ENCODE peak calls at places on chromosomes 4 and X, in ten cellular contexts. S, I, R, F, E, Z, J, W, C and B are unnamed samples.

GRCh38 chr4:151173751-151174325 is 74.4 kb downstream of the RPS3A start:
- DNase-seq in E (no peak), I (no peak), W (peak), C (no peak), R (no peak), Z (no peak), S (no peak), J (peak), F (peak), B (no peak)

GRCh38 chrX:9847071-9847470 is 60.8 kb downstream of the SHROOM2 start:
- DNase-seq in F (no peak), R (peak), S (peak), I (no peak), W (no peak), E (no peak), J (no peak), C (no peak), Z (no peak), B (peak)

GRCh38 chr4:25253072-25253447 is 19.2 kb downstream of the PI4K2B start:
- DNase-seq in I (no peak), Z (no peak), E (peak), W (no peak), C (no peak), J (no peak), S (no peak), F (no peak), R (no peak), B (no peak)

GRCh38 chr4:186642530-186642929 is 81.1 kb downstream of the FAT1 start:
- DNase-seq in C (no peak), Z (no peak), E (no peak), I (no peak), S (no peak), J (no peak), F (no peak), W (no peak), R (no peak), B (no peak)

GRCh38 chrX:102712967-102713677 is 874 bp downstream of the GPRASP2 start:
- DNase-seq in J (no peak), E (no peak), Z (no peak), F (peak), W (peak), R (no peak), C (peak), I (no peak), S (peak), B (peak)

GRCh38 chrX:154372612-154373022 is 1.8 kb downstream of the FLNA start:
- DNase-seq in J (no peak), C (no peak), W (peak), I (no peak), S (no peak), R (peak), E (peak), F (no peak), Z (no peak), B (peak)

GRCh38 chrX:107818900-107819521 is 6.7 kb upstream of the MID2 start:
- DNase-seq in I (no peak), C (no peak), S (no peak), R (no peak), F (no peak), W (no peak), E (no peak), J (no peak), Z (no peak), B (no peak)

GRCh38 chrX:56231706-56232105 is 450 bp upstream of the KLF8 start:
- DNase-seq in E (no peak), C (no peak), S (no peak), W (no peak), F (no peak), R (no peak), Z (no peak), J (no peak), I (no peak), B (no peak)

GRCh38 chr4:13546855-13547562 is 2.7 kb upstream of the NKX3-2 start:
- DNase-seq in Z (no peak), S (no peak), R (no peak), F (peak), I (no peak), W (no peak), J (peak), C (no peak), E (peak), B (no peak)

GRCh38 chr4:40918330-40918729 is 168.6 kb downstream of the NSUN7 start:
- DNase-seq in I (peak), W (peak), C (peak), F (peak), S (no peak), R (no peak), Z (no peak), J (no peak), E (no peak), B (no peak)

GRCh38 chr4:5956285-5957021 is 61.8 kb downstream of the C4orf50 start:
- DNase-seq in C (peak), E (no peak), I (no peak), W (peak), S (no peak), J (no peak), R (no peak), F (no peak), Z (peak), B (no peak)

GRCh38 chrX:118974908-118975671 is 672 bp downstream of the LONRF3 start:
- DNase-seq in C (peak), J (peak), R (no peak), W (peak), S (peak), F (peak), E (peak), Z (peak), I (no peak), B (peak)

GRCh38 chr4:148926861-148927260 is 484.6 kb upstream of the NR3C2 start:
- DNase-seq in R (peak), Z (no peak), W (peak), J (peak), S (no peak), C (peak), E (no peak), F (peak), I (peak), B (no peak)

GRCh38 chr4:52045028-52045427 is 6.1 kb upstream of the SPATA18 start:
- DNase-seq in Z (no peak), J (no peak), C (no peak), W (no peak), F (no peak), R (no peak), E (no peak), S (no peak), I (no peak), B (no peak)

GRCh38 chrX:115260330-115260729 is 26.4 kb upstream of the LRCH2 start:
- DNase-seq in I (peak), R (peak), S (peak), E (no peak), C (no peak), W (no peak), J (no peak), Z (no peak), F (no peak), B (no peak)

GRCh38 chr4:168484626-168485025 is 4.3 kb upstream of the DDX60L start:
- DNase-seq in C (no peak), Z (no peak), E (no peak), J (no peak), S (peak), I (peak), R (no peak), W (no peak), F (no peak), B (no peak)

GRCh38 chrX:48834383-48834709 is 1.1 kb downstream of the PCSK1N start:
- DNase-seq in J (no peak), C (no peak), W (no peak), F (no peak), E (peak), I (no peak), Z (no peak), S (no peak), R (no peak), B (no peak)

GRCh38 chr4:85486425-85487101 is 11.6 kb downstream of the ARHGAP24 start:
- DNase-seq in C (no peak), W (no peak), Z (no peak), I (no peak), E (no peak), J (no peak), R (no peak), S (no peak), F (no peak), B (no peak)

GRCh38 chrX:107551546-107551945 is 76.8 kb upstream of the PRPS1 start:
- DNase-seq in F (no peak), Z (no peak), J (no peak), R (no peak), I (no peak), S (no peak), W (peak), C (no peak), E (no peak), B (no peak)

GRCh38 chr4:37693450-37694190 is 7.4 kb upstream of the RELL1 start:
- DNase-seq in Z (no peak), J (no peak), F (no peak), C (no peak), W (no peak), E (no peak), I (peak), R (peak), S (peak), B (no peak)

GRCh38 chrX:24201216-24201615 is 51.7 kb downstream of the ZFX start:
- DNase-seq in J (no peak), S (no peak), E (no peak), R (no peak), C (no peak), W (no peak), F (no peak), I (no peak), Z (no peak), B (no peak)
- TF ChIP-seq CTCF in J (no peak), S (no peak), E (no peak), R (no peak), C (no peak), W (no peak), F (no peak), I (no peak), Z (no peak), B (no peak)

GRCh38 chr4:3823496-3824341 is 57.5 kb downstream of the ADRA2C start:
- DNase-seq in C (no peak), E (no peak), F (no peak), S (no peak), R (no peak), I (no peak), J (peak), W (no peak), Z (no peak), B (no peak)

GRCh38 chr4:3820016-3820805 is 54.0 kb downstream of the ADRA2C start:
- DNase-seq in R (no peak), S (no peak), I (no peak), F (no peak), W (no peak), Z (no peak), E (no peak), C (no peak), J (peak), B (no peak)

GRCh38 chr4:3820806-3821579 is 54.8 kb downstream of the ADRA2C start:
- DNase-seq in S (no peak), I (no peak), F (no peak), E (no peak), J (peak), C (no peak), W (no peak), Z (no peak), R (no peak), B (no peak)

GRCh38 chr4:3821580-3822229 is 55.5 kb downstream of the ADRA2C start:
- DNase-seq in Z (no peak), J (peak), F (no peak), I (no peak), S (no peak), E (no peak), C (no peak), R (no peak), W (no peak), B (no peak)

GRCh38 chr4:3822230-3822947 is 56.2 kb downstream of the ADRA2C start:
- DNase-seq in I (no peak), S (no peak), F (peak), R (no peak), C (no peak), J (peak), E (no peak), W (no peak), Z (no peak), B (no peak)
- TF ChIP-seq CTCF in I (no peak), S (no peak), F (no peak), R (no peak), C (no peak), J (no peak), E (no peak), W (no peak), Z (no peak), B (no peak)

GRCh38 chr4:27003602-27004238 is 143.1 kb downstream of the STIM2 start:
- DNase-seq in J (no peak), I (no peak), C (no peak), R (no peak), E (no peak), Z (no peak), S (no peak), F (no peak), W (no peak), B (no peak)
- TF ChIP-seq CTCF in J (no peak), I (peak), C (no peak), R (no peak), E (no peak), Z (no peak), S (no peak), F (no peak), W (no peak), B (no peak)

DNA sequence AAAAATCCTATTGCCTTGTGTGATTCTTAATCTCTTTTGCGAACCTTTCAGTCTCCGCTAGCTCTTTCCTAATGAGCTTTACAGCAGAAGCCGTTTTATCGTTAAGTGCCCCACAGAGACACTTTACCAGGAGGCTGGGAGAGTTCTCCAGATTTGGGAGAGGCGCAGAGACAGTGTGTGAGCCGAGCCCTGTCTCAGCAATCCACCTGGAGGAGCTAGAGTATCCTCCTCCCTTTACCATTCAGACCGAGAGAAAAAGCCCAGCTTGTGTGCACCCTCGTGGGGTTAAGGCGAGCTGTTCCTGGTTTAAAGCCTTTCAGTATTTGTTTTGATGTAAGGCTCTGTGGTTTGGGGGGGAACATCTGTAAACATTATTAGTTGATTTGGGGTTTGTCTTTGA is 54.9 kb upstream of the MTM1 start:
- DNase-seq in F (no peak), C (no peak), Z (no peak), E (no peak), J (no peak), I (no peak), R (no peak), W (no peak), S (no peak), B (no peak)
- TF ChIP-seq CTCF in F (no peak), C (no peak), Z (no peak), E (no peak), J (no peak), I (no peak), R (no peak), W (no peak), S (no peak), B (no peak)

DNA sequence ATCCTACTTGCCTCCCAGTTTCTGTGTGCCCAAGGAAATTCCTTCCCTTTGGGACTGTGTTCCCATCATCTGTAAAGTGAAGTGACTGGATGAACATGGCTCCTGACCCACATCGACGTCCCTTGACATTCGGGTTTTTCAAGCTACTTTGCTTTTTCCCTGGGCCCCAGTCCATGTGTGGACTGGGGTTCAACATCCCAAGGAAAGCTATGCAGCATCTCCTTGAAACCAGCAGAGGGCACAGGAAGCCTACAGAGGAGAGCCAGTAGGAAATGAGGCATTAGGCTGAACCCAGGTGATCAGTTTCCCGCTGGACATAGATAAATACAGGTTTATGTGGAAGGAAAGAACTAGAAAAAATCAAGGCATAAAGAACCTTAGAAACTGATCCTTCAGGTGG is 145.1 kb upstream of the ARHGEF9 start:
- DNase-seq in I (no peak), Z (no peak), R (no peak), C (no peak), S (no peak), J (no peak), W (peak), F (no peak), E (no peak), B (no peak)
- TF ChIP-seq CTCF in I (no peak), Z (peak), R (peak), C (no peak), S (peak), J (peak), W (no peak), F (no peak), E (no peak), B (no peak)

GRCh38 chrX:44043496-44043895 is 70.3 kb upstream of the NDP start:
- DNase-seq in J (no peak), E (no peak), R (peak), Z (no peak), C (no peak), I (no peak), W (no peak), F (no peak), S (no peak), B (peak)

GRCh38 chrX:44042731-44043130 is 69.5 kb upstream of the NDP start:
- DNase-seq in S (no peak), C (peak), E (no peak), R (peak), J (no peak), I (no peak), W (no peak), Z (no peak), F (no peak), B (no peak)

GRCh38 chrX:44039556-44039955 is 66.4 kb upstream of the NDP start:
- DNase-seq in S (no peak), C (no peak), W (no peak), F (no peak), E (no peak), J (no peak), R (no peak), I (no peak), Z (no peak), B (no peak)

GRCh38 chrX:44036336-44036735 is 63.1 kb upstream of the NDP start:
- DNase-seq in Z (no peak), J (no peak), F (no peak), I (peak), R (no peak), E (no peak), S (no peak), W (no peak), C (no peak), B (no peak)

DNA sequence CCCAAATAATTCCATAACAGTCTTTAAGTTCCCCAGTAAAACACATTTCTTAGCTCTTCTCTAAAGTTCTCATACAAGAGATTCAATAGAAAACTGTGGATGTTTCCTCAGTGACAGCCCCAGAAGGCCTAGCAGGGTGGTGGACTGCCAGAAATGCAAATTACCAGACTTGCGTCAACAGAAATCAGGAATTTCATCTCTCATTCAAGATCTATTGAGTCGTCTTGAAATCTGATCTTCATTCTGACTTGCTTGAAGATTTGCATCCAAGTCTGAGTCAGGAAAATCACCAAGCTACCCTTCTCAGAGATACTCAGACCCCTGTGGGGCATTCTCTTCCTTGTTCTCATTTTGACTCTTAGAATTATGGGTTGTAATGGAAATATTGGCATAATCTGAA is 68.9 kb upstream of the NDP start:
- DNase-seq in Z (no peak), I (no peak), C (no peak), J (no peak), S (no peak), E (no peak), F (no peak), W (no peak), R (no peak), B (no peak)
- TF ChIP-seq CTCF in Z (no peak), I (no peak), C (no peak), J (no peak), S (no peak), E (no peak), F (no peak), W (no peak), R (no peak), B (no peak)

GRCh38 chr4:124713213-124713592 is 671 bp upstream of the ANKRD50 start:
- DNase-seq in J (peak), E (peak), R (peak), I (peak), W (peak), S (peak), Z (peak), C (peak), F (peak), B (peak)
- TF ChIP-seq CTCF in J (peak), E (no peak), R (peak), I (peak), W (peak), S (peak), Z (peak), C (peak), F (peak), B (no peak)

GRCh38 chr4:176380352-176381157 is 60.8 kb downstream of the SPCS3 start:
- DNase-seq in R (no peak), I (no peak), S (no peak), E (no peak), C (no peak), J (peak), F (no peak), Z (no peak), W (no peak), B (peak)

GRCh38 chr4:176377705-176378302 is 58.0 kb downstream of the SPCS3 start:
- DNase-seq in I (no peak), J (no peak), R (no peak), E (peak), C (no peak), Z (no peak), W (no peak), S (no peak), F (no peak), B (no peak)

GRCh38 chr4:176376032-176376614 is 56.4 kb downstream of the SPCS3 start:
- DNase-seq in E (peak), Z (no peak), W (no peak), R (no peak), S (no peak), I (no peak), F (no peak), J (no peak), C (no peak), B (no peak)
- TF ChIP-seq CTCF in E (peak), Z (peak), W (no peak), R (peak), S (peak), I (peak), F (peak), J (peak), C (peak), B (no peak)